ENCODE peak calls at places on chromosomes 16 and 17, in nine cellular contexts. J is activated B cell treated with CpG ODN at 0.5 μM for 24 hours; Z is fibroblast of the aortic adventitia; I is fibroblast of mammary gland; F is progenitor cell of endocrine pancreas; L is omental fat pad; O is GM20000; Y is CD8-positive, alpha-beta T cell; S is lung. X is an unnamed sample.

GRCh38 chr16:67770371-67770991 is 35.9 kb downstream of the RANBP10 start:
- DNase-seq in Z (peak; percentile 57), F (no peak), O (no peak), L (no peak), S (no peak), Y (no peak), J (no peak), I (peak; percentile 61), X (no peak)

GRCh38 chr17:82023447-82024241 is 539 bp downstream of the LRRC45 start:
- DNase-seq in Z (no peak), F (no peak), O (no peak), L (no peak), Y (no peak), S (no peak), I (no peak), J (no peak), X (no peak)

GRCh38 chr17:74522381-74523090 is 8.7 kb downstream of the CD300LB start:
- DNase-seq in I (no peak), Z (no peak), F (no peak), O (no peak), S (peak; percentile 17), Y (no peak), L (no peak), J (no peak), X (peak; percentile 56)

GRCh38 chr17:54968954-54969400 is 412 bp downstream of the STXBP4 start:
- DNase-seq in I (peak; percentile 26), S (no peak), F (peak; percentile 17), L (no peak), Z (peak; percentile 49), Y (no peak), O (peak; percentile 20), J (no peak), X (no peak)

GRCh38 chr17:21214777-21215541 is 998 bp upstream of the TMEM11 start:
- DNase-seq in L (no peak), J (no peak), F (no peak), S (no peak), I (peak; percentile 25), O (peak; percentile 50), Z (peak; percentile 40), Y (no peak), X (no peak)

GRCh38 chr16:30926937-30927788 is 3.8 kb downstream of the FBXL19 start:
- DNase-seq in Y (no peak), S (no peak), I (no peak), O (no peak), J (no peak), Z (no peak), L (no peak), F (no peak), X (no peak)

GRCh38 chr16:1068451-1068850 is 4.1 kb upstream of the SSTR5 start:
- DNase-seq in S (no peak), I (no peak), O (no peak), F (no peak), J (no peak), Y (no peak), L (no peak), Z (no peak), X (no peak)

GRCh38 chr17:30534298-30534697 is 57.1 kb downstream of the GOSR1 start:
- DNase-seq in Z (no peak), F (no peak), Y (no peak), I (no peak), J (no peak), L (no peak), O (no peak), S (no peak), X (no peak)

GRCh38 chr17:33152793-33153192 is 140.3 kb downstream of the ASIC2 start:
- DNase-seq in J (no peak), Z (no peak), L (no peak), O (no peak), Y (no peak), S (no peak), I (no peak), F (no peak), X (no peak)

GRCh38 chr17:37179893-37180292 is 195.9 kb upstream of the C17orf78 start:
- DNase-seq in S (no peak), L (no peak), O (no peak), I (peak; percentile 75), F (no peak), J (no peak), Z (peak; percentile 55), Y (no peak), X (no peak)

GRCh38 chr16:59635674-59636073 is 901.6 kb upstream of the GOT2 start:
- DNase-seq in O (no peak), S (no peak), J (no peak), Z (no peak), Y (no peak), I (peak; percentile 14), L (no peak), F (no peak), X (no peak)

GRCh38 chr17:28046034-28046825 is 3.8 kb downstream of the NLK start:
- DNase-seq in F (no peak), L (no peak), J (no peak), Z (no peak), I (no peak), O (no peak), S (no peak), Y (no peak), X (no peak)

GRCh38 chr17:61490540-61490975 is 38.3 kb downstream of the TBX4 start:
- DNase-seq in J (no peak), Z (peak; percentile 71), S (no peak), L (no peak), Y (no peak), O (no peak), I (peak; percentile 62), F (no peak), X (no peak)

GRCh38 chr16:24309222-24309905 is 53.2 kb downstream of the CACNG3 start:
- DNase-seq in J (no peak), F (no peak), I (peak; percentile 25), Z (no peak), Y (no peak), L (no peak), S (no peak), O (no peak), X (no peak)

GRCh38 chr16:30376508-30376907 is 1.9 kb downstream of the MYL11 start:
- DNase-seq in F (no peak), S (no peak), O (no peak), I (no peak), L (no peak), Z (no peak), J (no peak), Y (no peak), X (no peak)

GRCh38 chr17:83026311-83026811 is 53.0 kb upstream of the METRNL start:
- DNase-seq in I (no peak), Y (peak; percentile 30), F (no peak), O (no peak), S (no peak), L (no peak), Z (no peak), J (no peak), X (no peak)

GRCh38 chr17:65293584-65294183 is 156.5 kb downstream of the RGS9 start:
- DNase-seq in I (no peak), F (no peak), Y (no peak), Z (no peak), O (no peak), J (no peak), S (no peak), L (no peak), X (no peak)

GRCh38 chr17:65297384-65297783 is 160.2 kb downstream of the RGS9 start:
- DNase-seq in Z (peak; percentile 38), J (no peak), S (no peak), F (no peak), L (no peak), I (peak; percentile 85), Y (no peak), O (no peak), X (no peak)

GRCh38 chr17:65294184-65294719 is 157.1 kb downstream of the RGS9 start:
- DNase-seq in J (no peak), O (peak; percentile 75), L (no peak), S (peak; percentile 57), Z (peak; percentile 80), Y (peak; percentile 56), F (peak; percentile 46), I (peak; percentile 70), X (no peak)

GRCh38 chr17:65301184-65301583 is 164.0 kb downstream of the RGS9 start:
- DNase-seq in I (no peak), Z (no peak), J (no peak), Y (no peak), L (no peak), S (no peak), O (no peak), F (no peak), X (no peak)

GRCh38 chr17:65297916-65298315 is 160.7 kb downstream of the RGS9 start:
- DNase-seq in Z (no peak), J (no peak), S (no peak), O (no peak), Y (no peak), L (no peak), F (no peak), I (no peak), X (no peak)
- TF ChIP-seq CTCF in Z (no peak), J (no peak), S (no peak), O (no peak), Y (no peak), L (no peak), F (no peak), I (no peak), X (no peak)

DNA sequence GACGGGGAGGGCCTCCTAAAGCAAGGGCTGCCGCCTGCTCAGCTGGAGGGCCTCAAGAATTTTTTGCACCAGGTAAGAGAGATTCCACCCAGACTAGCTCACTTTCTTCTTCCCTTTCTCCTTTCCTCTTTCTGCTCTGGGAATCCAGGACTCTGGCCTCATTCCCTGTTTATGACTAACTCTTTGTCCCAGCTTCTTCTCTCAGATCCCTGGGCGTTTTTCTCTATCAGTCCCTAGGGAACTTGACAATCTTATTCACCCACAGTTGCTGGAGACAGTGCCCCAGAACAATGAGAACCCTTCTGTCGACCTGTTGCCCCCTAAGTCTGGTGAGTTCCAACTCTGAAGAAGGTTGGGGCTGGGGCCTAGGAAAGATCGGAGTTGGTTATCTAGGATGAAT is 15.6 kb downstream of the CNTROB start:
- DNase-seq in Y (no peak), Z (peak; percentile 61), F (no peak), L (no peak), O (no peak), J (no peak), S (no peak), I (peak; percentile 30), X (no peak)
- TF ChIP-seq CTCF in Y (no peak), Z (no peak), F (no peak), L (no peak), O (no peak), J (no peak), S (no peak), I (no peak), X (no peak)

GRCh38 chr16:86827521-86827920 is 249.2 kb downstream of the FOXL1 start:
- DNase-seq in I (no peak), S (no peak), O (no peak), Z (no peak), Y (no peak), J (no peak), L (no peak), F (no peak), X (no peak)
- TF ChIP-seq CTCF in I (no peak), S (no peak), O (no peak), Z (no peak), Y (no peak), J (no peak), L (no peak), F (no peak), X (no peak)

DNA sequence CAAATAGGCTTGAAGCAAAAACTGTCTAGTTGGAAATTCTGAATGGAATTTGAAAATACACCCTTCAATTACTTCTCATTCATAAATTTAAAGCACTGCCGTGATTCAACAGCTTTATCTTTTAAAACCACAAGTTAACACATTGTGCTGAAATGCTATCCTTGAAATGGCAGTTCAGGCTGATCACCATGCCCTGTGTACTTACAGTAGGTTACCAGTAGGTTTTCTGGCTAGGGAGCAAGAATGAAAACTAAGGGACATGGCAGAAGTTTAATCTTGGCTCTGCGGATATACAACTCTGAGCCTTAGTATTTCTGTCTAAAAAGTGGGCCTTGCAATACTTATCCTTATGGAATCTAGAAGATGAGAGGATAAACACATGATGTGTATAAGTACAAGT is 28.0 kb downstream of the NXPH3 start:
- DNase-seq in I (peak; percentile 20), F (no peak), S (no peak), J (no peak), O (no peak), Y (no peak), Z (peak; percentile 33), L (no peak), X (no peak)
- TF ChIP-seq CTCF in I (peak; percentile 20), F (no peak), S (no peak), J (no peak), O (no peak), Y (no peak), Z (peak; percentile 43), L (no peak), X (peak; percentile 40)

X was measured in type B pancreatic cell.